ENCODE peak calls at places on chromosomes 12 and 14, in six cellular contexts. M is endodermal cell, Y is upper lobe of right lung, C is IMR-90, D is cardiac muscle cell, Q is suprapubic skin. W is an unnamed sample.
A peak's percentile ranks its signal among the peaks of the same experiment; 100 is the strongest.

GRCh38 chr14:52348796-52349195 is 34.7 kb downstream of the PTGER2 start:
- DNase-seq in M (no peak), Y (no peak), C (peak; percentile 87), D (no peak), Q (no peak), W (no peak)

GRCh38 chr14:34359423-34360120 is 102.5 kb downstream of the SPTSSA start:
- DNase-seq in M (no peak), Y (no peak), C (no peak), D (peak; percentile 21), Q (no peak), W (no peak)

GRCh38 chr14:80764921-80765507 is 176.5 kb downstream of the CEP128 start:
- DNase-seq in M (no peak), Y (no peak), C (no peak), D (no peak), Q (no peak), W (no peak)

GRCh38 chr14:78403278-78403815 is 233.2 kb downstream of the NRXN3 start:
- DNase-seq in M (peak; percentile 58), Y (no peak), C (no peak), D (no peak), Q (no peak), W (no peak)

GRCh38 chr12:22229652-22230279 is 104.7 kb downstream of the ST8SIA1 start:
- DNase-seq in M (no peak), Y (no peak), C (peak; percentile 44), D (no peak), Q (no peak), W (no peak)

GRCh38 chr12:51442324-51442723 is 17.7 kb downstream of the SLC4A8 start:
- DNase-seq in M (no peak), Y (no peak), C (peak; percentile 70), D (no peak), Q (no peak), W (no peak)

GRCh38 chr12:20181416-20181815 is 186.9 kb upstream of the PDE3A start:
- DNase-seq in M (no peak), Y (no peak), C (no peak), D (no peak), Q (no peak), W (no peak)

GRCh38 chr12:19021646-19022045 is 107.9 kb upstream of the PLEKHA5 start:
- DNase-seq in M (no peak), Y (no peak), C (peak; percentile 58), D (no peak), Q (no peak), W (no peak)

GRCh38 chr12:110536834-110537604 is 34.9 kb downstream of the RAD9B start:
- DNase-seq in M (peak; percentile 29), Y (no peak), C (peak; percentile 11), D (no peak), Q (no peak), W (no peak)

GRCh38 chr14:86665975-86666374 is 1136.0 kb downstream of the FLRT2 start:
- DNase-seq in M (no peak), Y (no peak), C (no peak), D (no peak), Q (no peak), W (no peak)

GRCh38 chr12:128727461-128727860 is 96.3 kb downstream of the SLC15A4 start:
- DNase-seq in M (no peak), Y (no peak), C (no peak), D (no peak), Q (no peak), W (no peak)

GRCh38 chr12:20212658-20213387 is 155.5 kb upstream of the PDE3A start:
- DNase-seq in M (peak; percentile 92), Y (peak; percentile 73), C (peak; percentile 98), D (peak; percentile 81), Q (peak; percentile 85), W (peak; percentile 92)

GRCh38 chr14:53027562-53027961 is 76.7 kb upstream of the FERMT2 start:
- DNase-seq in M (no peak), Y (no peak), C (no peak), D (no peak), Q (no peak), W (no peak)

GRCh38 chr12:13255792-13256704 is 59.5 kb downstream of the EMP1 start:
- DNase-seq in M (peak; percentile 100), Y (peak; percentile 95), C (peak; percentile 92), D (peak; percentile 90), Q (peak; percentile 96), W (peak; percentile 94)

GRCh38 chr12:1398673-1399072 is 195.7 kb downstream of the FBXL14 start:
- DNase-seq in M (no peak), Y (no peak), C (peak; percentile 67), D (no peak), Q (no peak), W (no peak)

GRCh38 chr12:26744042-26744626 is 88.9 kb downstream of the ITPR2 start:
- DNase-seq in M (no peak), Y (no peak), C (no peak), D (no peak), Q (no peak), W (no peak)

GRCh38 chr12:130677957-130678558 is 38.0 kb downstream of the RIMBP2 start:
- DNase-seq in M (no peak), Y (no peak), C (no peak), D (no peak), Q (no peak), W (no peak)

GRCh38 chr12:44571031-44571550 is 305.0 kb downstream of the NELL2 start:
- DNase-seq in M (no peak), Y (no peak), C (no peak), D (peak; percentile 28), Q (no peak), W (no peak)

GRCh38 chr12:28909291-28909690 is 239.8 kb upstream of the FAR2 start:
- DNase-seq in M (no peak), Y (no peak), C (peak; percentile 80), D (no peak), Q (no peak), W (no peak)

GRCh38 chr12:62724947-62725447 is 210.0 kb downstream of the PPM1H start:
- DNase-seq in M (peak; percentile 91), Y (no peak), C (peak; percentile 96), D (peak; percentile 14), Q (no peak), W (no peak)

GRCh38 chr12:53343449-53343848 is 7.3 kb upstream of the SP7 start:
- DNase-seq in M (no peak), Y (no peak), C (no peak), D (no peak), Q (no peak), W (no peak)

GRCh38 chr14:103775506-103775905 is 59.9 kb downstream of the ZFYVE21 start:
- DNase-seq in M (no peak), Y (no peak), C (no peak), D (no peak), Q (no peak), W (no peak)

GRCh38 chr12:26319511-26319910 is 124.1 kb downstream of the SSPN start:
- DNase-seq in M (no peak), Y (peak; percentile 63), C (peak; percentile 94), D (no peak), Q (peak; percentile 74), W (no peak)

GRCh38 chr12:1815814-1816729 is 4.3 kb upstream of the LRTM2 start:
- DNase-seq in M (no peak), Y (no peak), C (no peak), D (no peak), Q (no peak), W (no peak)

GRCh38 chr12:113048716-113049127 is 7.8 kb upstream of the DTX1 start:
- DNase-seq in M (peak; percentile 84), Y (no peak), C (peak; percentile 51), D (peak; percentile 82), Q (no peak), W (no peak)

GRCh38 chr14:35122696-35123387 is 490 bp downstream of the PRORP start:
- DNase-seq in M (peak; percentile 47), Y (no peak), C (peak; percentile 59), D (no peak), Q (no peak), W (no peak)

GRCh38 chr14:36866867-36867266 is 205.2 kb downstream of the PAX9 start:
- DNase-seq in M (no peak), Y (no peak), C (no peak), D (no peak), Q (no peak), W (no peak)
- TF ChIP-seq CTCF in M (no peak), Y (no peak), C (no peak), D (no peak), Q (no peak), W (no peak)

DNA sequence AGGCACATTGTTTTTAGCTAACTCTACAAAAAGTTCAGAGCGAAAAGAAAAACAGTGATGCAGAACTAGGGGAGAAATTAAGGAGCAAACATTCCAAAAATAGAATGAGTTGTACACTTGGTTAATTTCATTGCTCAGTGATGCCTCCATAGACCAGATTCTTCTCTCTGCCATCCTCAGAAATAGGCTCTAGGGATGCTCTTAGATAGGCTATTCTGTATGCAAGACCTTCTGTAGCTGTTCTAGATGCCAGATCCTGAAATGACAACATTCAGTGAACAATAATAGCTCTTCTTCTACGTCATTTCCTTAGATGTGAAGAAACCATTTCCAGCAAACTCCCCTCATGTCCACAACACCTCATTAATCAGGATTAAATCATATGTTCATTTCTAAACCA is 466.3 kb downstream of the DIO2 start:
- DNase-seq in M (no peak), Y (no peak), C (peak; percentile 16), D (no peak), Q (no peak), W (no peak)
- H3K27ac ChIP-seq in M (no peak overlapping the region), Y (no peak overlapping the region), C (no peak overlapping the region), D (no peak overlapping the region), Q (no peak overlapping the region), W (no peak overlapping the region)

DNA sequence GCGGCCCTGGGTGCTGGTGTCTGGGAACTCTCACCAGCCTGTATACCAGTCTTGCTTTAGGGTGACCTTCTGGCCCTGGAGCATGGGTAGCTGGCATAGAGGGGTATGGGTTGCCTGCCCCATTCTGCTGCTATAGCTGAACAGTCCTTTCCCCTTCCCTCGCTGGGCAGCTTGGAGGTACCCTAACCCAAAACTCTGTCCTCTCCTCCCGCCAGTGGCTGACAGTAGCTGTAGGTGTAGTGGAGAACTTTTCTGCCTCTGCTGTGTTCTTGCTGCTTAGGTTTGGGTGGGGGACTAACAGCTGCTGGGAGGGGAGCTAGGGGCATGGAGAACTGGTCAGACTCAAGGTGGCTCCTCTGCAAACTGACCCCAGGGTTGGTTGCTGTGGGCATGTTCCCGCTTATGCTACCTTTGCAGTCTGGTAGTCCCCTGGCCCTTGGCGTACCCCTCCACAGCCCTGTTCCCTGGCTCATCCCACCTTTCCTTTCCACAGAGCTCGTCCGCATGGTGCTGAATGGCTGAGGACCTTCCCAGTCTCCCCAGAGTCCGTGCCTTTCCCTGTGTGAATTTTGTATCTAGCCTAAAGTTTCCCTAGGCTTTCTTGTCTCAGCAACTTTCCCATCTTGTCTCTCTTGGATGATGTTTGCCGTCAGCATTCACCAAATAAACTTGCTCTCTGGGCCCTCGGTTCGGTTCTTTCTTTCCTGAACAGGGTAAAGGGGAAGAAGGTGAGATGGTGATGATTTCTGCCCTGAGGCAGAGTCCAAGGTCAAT is 2.9 kb downstream of the MYL6 start:
- DNase-seq in M (no peak), Y (no peak), C (no peak), D (no peak), Q (no peak), W (no peak)
- H3K4me3 ChIP-seq in M (peak overlapping the region; percentile 97), Y (peak overlapping the region; percentile 84), C (peak overlapping the region; percentile 73), D (peak overlapping the region; percentile 86), Q (peak overlapping the region; percentile 91), W (peak overlapping the region; percentile 96)

GRCh38 chr14:76640923-76641395 is 120.3 kb upstream of the VASH1 start:
- DNase-seq in M (no peak), Y (no peak), C (no peak), D (no peak), Q (no peak), W (peak; percentile 11)
- TF ChIP-seq CTCF in M (no peak), Y (no peak), C (no peak), D (no peak), Q (no peak), W (no peak)